ENCODE peak calls at places on chromosomes 1 and 21, in nine cellular contexts. One of them, this sample, is unnamed.

GRCh38 chr1:152871731-152872126 is 6.4 kb upstream of the SMCP start:
- DNase-seq in Caco-2: no peak
- DNase-seq in tibial nerve: no peak
- DNase-seq in colonic mucosa: no peak
- DNase-seq in MM.1S: peak; percentile 25
- DNase-seq in H1: no peak
- DNase-seq in omental fat pad: no peak
- DNase-seq in progenitor cell of endocrine pancreas: no peak
- DNase-seq in HFFc6: no peak
- DNase-seq in this sample: no peak

GRCh38 chr1:13965770-13966398 is 265.9 kb downstream of the PRDM2 start:
- DNase-seq in Caco-2: peak; percentile 46
- DNase-seq in tibial nerve: no peak
- DNase-seq in colonic mucosa: peak; percentile 40
- DNase-seq in MM.1S: peak; percentile 66
- DNase-seq in H1: peak; percentile 61
- DNase-seq in omental fat pad: no peak
- DNase-seq in progenitor cell of endocrine pancreas: peak; percentile 35
- DNase-seq in HFFc6: peak; percentile 11
- DNase-seq in this sample: peak; percentile 32

GRCh38 chr21:22691643-22692042 is 1693.4 kb downstream of the NCAM2 start:
- DNase-seq in Caco-2: no peak
- DNase-seq in tibial nerve: no peak
- DNase-seq in colonic mucosa: no peak
- DNase-seq in MM.1S: no peak
- DNase-seq in H1: no peak
- DNase-seq in omental fat pad: no peak
- DNase-seq in progenitor cell of endocrine pancreas: no peak
- DNase-seq in HFFc6: no peak
- DNase-seq in this sample: no peak

GRCh38 chr1:32508751-32509140 is 30.5 kb upstream of the ZBTB8A start:
- DNase-seq in Caco-2: no peak
- DNase-seq in tibial nerve: no peak
- DNase-seq in colonic mucosa: no peak
- DNase-seq in MM.1S: no peak
- DNase-seq in H1: no peak
- DNase-seq in omental fat pad: no peak
- DNase-seq in progenitor cell of endocrine pancreas: no peak
- DNase-seq in HFFc6: no peak
- DNase-seq in this sample: no peak

GRCh38 chr1:6141601-6142000 is 38.5 kb downstream of the CHD5 start:
- DNase-seq in Caco-2: no peak
- DNase-seq in tibial nerve: no peak
- DNase-seq in colonic mucosa: no peak
- DNase-seq in MM.1S: peak; percentile 53
- DNase-seq in H1: peak; percentile 67
- DNase-seq in omental fat pad: no peak
- DNase-seq in progenitor cell of endocrine pancreas: no peak
- DNase-seq in HFFc6: no peak
- DNase-seq in this sample: peak; percentile 14

GRCh38 chr1:3907031-3907534 is 7.0 kb upstream of the C1orf174 start:
- DNase-seq in Caco-2: no peak
- DNase-seq in tibial nerve: no peak
- DNase-seq in colonic mucosa: peak; percentile 39
- DNase-seq in MM.1S: no peak
- DNase-seq in H1: no peak
- DNase-seq in omental fat pad: no peak
- DNase-seq in progenitor cell of endocrine pancreas: no peak
- DNase-seq in HFFc6: no peak
- DNase-seq in this sample: no peak

GRCh38 chr1:57464756-57465155 is 40.9 kb upstream of the DAB1 start:
- DNase-seq in Caco-2: no peak
- DNase-seq in tibial nerve: no peak
- DNase-seq in colonic mucosa: no peak
- DNase-seq in MM.1S: no peak
- DNase-seq in H1: no peak
- DNase-seq in omental fat pad: no peak
- DNase-seq in progenitor cell of endocrine pancreas: no peak
- DNase-seq in HFFc6: no peak
- DNase-seq in this sample: no peak

GRCh38 chr1:30904962-30905335 is 3.6 kb downstream of the SDC3 start:
- DNase-seq in Caco-2: no peak
- DNase-seq in tibial nerve: no peak
- DNase-seq in colonic mucosa: no peak
- DNase-seq in MM.1S: no peak
- DNase-seq in H1: no peak
- DNase-seq in omental fat pad: no peak
- DNase-seq in progenitor cell of endocrine pancreas: no peak
- DNase-seq in HFFc6: no peak
- DNase-seq in this sample: no peak

GRCh38 chr21:38159355-38159754 is 97.4 kb upstream of the KCNJ15 start:
- DNase-seq in Caco-2: peak; percentile 66
- DNase-seq in tibial nerve: peak; percentile 24
- DNase-seq in colonic mucosa: peak; percentile 61
- DNase-seq in MM.1S: peak; percentile 87
- DNase-seq in H1: peak; percentile 72
- DNase-seq in omental fat pad: peak; percentile 52
- DNase-seq in progenitor cell of endocrine pancreas: peak; percentile 52
- DNase-seq in HFFc6: peak; percentile 63
- DNase-seq in this sample: peak; percentile 64

GRCh38 chr1:76547916-76548315 is 319.4 kb upstream of the ST6GALNAC5 start:
- DNase-seq in Caco-2: peak; percentile 45
- DNase-seq in tibial nerve: no peak
- DNase-seq in colonic mucosa: peak; percentile 58
- DNase-seq in MM.1S: no peak
- DNase-seq in H1: no peak
- DNase-seq in omental fat pad: no peak
- DNase-seq in progenitor cell of endocrine pancreas: no peak
- DNase-seq in HFFc6: no peak
- DNase-seq in this sample: no peak

GRCh38 chr1:152237093-152237492 is 13.1 kb upstream of the HRNR start:
- DNase-seq in Caco-2: no peak
- DNase-seq in tibial nerve: no peak
- DNase-seq in colonic mucosa: no peak
- DNase-seq in MM.1S: no peak
- DNase-seq in H1: no peak
- DNase-seq in omental fat pad: no peak
- DNase-seq in progenitor cell of endocrine pancreas: no peak
- DNase-seq in HFFc6: no peak
- DNase-seq in this sample: no peak

GRCh38 chr1:44857446-44857845 is 14.4 kb upstream of the PTCH2 start:
- DNase-seq in Caco-2: no peak
- DNase-seq in tibial nerve: no peak
- DNase-seq in colonic mucosa: no peak
- DNase-seq in MM.1S: no peak
- DNase-seq in H1: no peak
- DNase-seq in omental fat pad: no peak
- DNase-seq in progenitor cell of endocrine pancreas: no peak
- DNase-seq in HFFc6: no peak
- DNase-seq in this sample: no peak

GRCh38 chr1:108881369-108881768 is 4.6 kb downstream of the GPSM2 start:
- DNase-seq in Caco-2: no peak
- DNase-seq in tibial nerve: no peak
- DNase-seq in colonic mucosa: no peak
- DNase-seq in MM.1S: no peak
- DNase-seq in H1: no peak
- DNase-seq in omental fat pad: no peak
- DNase-seq in progenitor cell of endocrine pancreas: no peak
- DNase-seq in HFFc6: peak; percentile 27
- DNase-seq in this sample: no peak

GRCh38 chr21:34122047-34122446 is 48.7 kb downstream of the MRPS6 start:
- DNase-seq in Caco-2: no peak
- DNase-seq in tibial nerve: no peak
- DNase-seq in colonic mucosa: peak; percentile 53
- DNase-seq in MM.1S: no peak
- DNase-seq in H1: no peak
- DNase-seq in omental fat pad: no peak
- DNase-seq in progenitor cell of endocrine pancreas: no peak
- DNase-seq in HFFc6: no peak
- DNase-seq in this sample: no peak

GRCh38 chr1:232968965-232969364 is 18.6 kb downstream of the NTPCR start:
- DNase-seq in Caco-2: no peak
- DNase-seq in tibial nerve: no peak
- DNase-seq in colonic mucosa: no peak
- DNase-seq in MM.1S: no peak
- DNase-seq in H1: no peak
- DNase-seq in omental fat pad: no peak
- DNase-seq in progenitor cell of endocrine pancreas: no peak
- DNase-seq in HFFc6: no peak
- DNase-seq in this sample: no peak

GRCh38 chr1:23286401-23286800 is 57.7 kb downstream of the HNRNPR start:
- DNase-seq in Caco-2: no peak
- DNase-seq in tibial nerve: no peak
- DNase-seq in colonic mucosa: no peak
- DNase-seq in MM.1S: no peak
- DNase-seq in H1: no peak
- DNase-seq in omental fat pad: no peak
- DNase-seq in progenitor cell of endocrine pancreas: no peak
- DNase-seq in HFFc6: no peak
- DNase-seq in this sample: no peak

GRCh38 chr21:42258885-42259407 is 40.0 kb downstream of the ABCG1 start:
- DNase-seq in Caco-2: no peak
- DNase-seq in tibial nerve: no peak
- DNase-seq in colonic mucosa: no peak
- DNase-seq in MM.1S: no peak
- DNase-seq in H1: no peak
- DNase-seq in omental fat pad: no peak
- DNase-seq in progenitor cell of endocrine pancreas: no peak
- DNase-seq in HFFc6: no peak
- DNase-seq in this sample: no peak

GRCh38 chr1:195173753-195174152 is 1434.5 kb downstream of the KCNT2 start:
- DNase-seq in Caco-2: no peak
- DNase-seq in tibial nerve: no peak
- DNase-seq in colonic mucosa: no peak
- DNase-seq in MM.1S: no peak
- DNase-seq in H1: no peak
- DNase-seq in omental fat pad: no peak
- DNase-seq in progenitor cell of endocrine pancreas: no peak
- DNase-seq in HFFc6: no peak
- DNase-seq in this sample: no peak
- TF ChIP-seq CTCF in Caco-2: peak; percentile 4
- TF ChIP-seq CTCF in tibial nerve: no peak
- TF ChIP-seq CTCF in colonic mucosa: no peak
- TF ChIP-seq CTCF in MM.1S: peak; percentile 8
- TF ChIP-seq CTCF in H1: no peak
- TF ChIP-seq CTCF in omental fat pad: no peak
- TF ChIP-seq CTCF in progenitor cell of endocrine pancreas: no peak
- TF ChIP-seq CTCF in HFFc6: no peak
- TF ChIP-seq CTCF in this sample: no peak

DNA sequence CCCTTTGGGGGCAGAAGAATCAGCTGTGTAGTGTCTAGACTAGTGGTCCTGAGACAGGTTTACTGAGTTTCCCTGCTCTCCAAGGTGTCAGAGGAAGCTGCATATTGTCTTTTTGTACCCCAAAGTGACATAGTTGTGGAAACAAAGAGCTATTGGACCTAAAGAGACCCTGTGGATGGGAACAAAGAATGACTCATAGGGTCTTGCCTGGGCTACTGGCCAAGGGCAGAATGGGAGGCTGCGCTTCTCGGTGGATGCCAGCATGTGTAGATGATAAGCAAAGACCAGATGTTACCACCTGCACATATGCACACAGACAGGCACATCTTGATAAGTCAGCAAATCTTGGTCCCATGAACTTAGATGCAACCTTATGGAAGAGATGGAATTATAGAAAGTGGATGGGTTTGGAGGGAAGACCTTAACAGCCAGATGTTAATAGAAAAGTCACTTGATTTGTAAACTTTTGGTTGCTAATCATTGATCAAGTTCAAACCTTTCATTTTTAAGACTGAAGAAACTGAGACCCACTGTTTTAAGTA is 21.9 kb upstream of the CDC7 start:
- DNase-seq in Caco-2: no peak
- DNase-seq in tibial nerve: no peak
- DNase-seq in colonic mucosa: no peak
- DNase-seq in MM.1S: no peak
- DNase-seq in H1: no peak
- DNase-seq in omental fat pad: no peak
- DNase-seq in progenitor cell of endocrine pancreas: no peak
- DNase-seq in HFFc6: no peak
- DNase-seq in this sample: no peak
- TF ChIP-seq CTCF in Caco-2: no peak
- TF ChIP-seq CTCF in tibial nerve: no peak
- TF ChIP-seq CTCF in colonic mucosa: no peak
- TF ChIP-seq CTCF in MM.1S: no peak
- TF ChIP-seq CTCF in H1: no peak
- TF ChIP-seq CTCF in omental fat pad: no peak
- TF ChIP-seq CTCF in progenitor cell of endocrine pancreas: no peak
- TF ChIP-seq CTCF in HFFc6: no peak
- TF ChIP-seq CTCF in this sample: no peak

DNA sequence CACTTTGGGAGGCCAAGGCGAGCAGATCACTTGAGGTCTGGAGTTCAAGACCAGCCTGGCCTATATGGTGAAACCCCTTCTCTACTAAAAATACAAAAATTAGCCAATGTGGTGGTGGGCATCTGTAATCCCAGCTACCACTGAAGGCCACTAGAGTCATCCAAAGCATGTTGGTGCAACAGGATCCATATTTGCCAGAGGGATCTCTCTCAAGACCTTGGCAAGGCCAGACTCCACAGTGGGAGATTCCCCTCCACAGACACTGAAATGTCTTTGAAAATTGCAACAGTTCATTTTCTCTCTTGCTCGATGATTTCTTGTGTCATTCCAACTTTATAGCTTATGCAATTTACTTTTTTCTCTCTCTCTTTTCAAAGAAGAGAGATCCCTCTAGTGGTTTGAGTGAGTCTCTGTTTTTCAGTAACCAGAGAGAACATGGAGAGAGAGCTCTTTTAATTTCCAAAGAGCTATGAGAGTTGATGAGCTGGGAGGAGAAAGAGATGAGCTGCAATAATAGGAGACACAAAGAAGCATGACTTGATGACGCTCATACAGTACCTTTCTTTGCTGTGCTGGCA is 176.8 kb upstream of the USP25 start:
- DNase-seq in Caco-2: no peak
- DNase-seq in tibial nerve: no peak
- DNase-seq in colonic mucosa: no peak
- DNase-seq in MM.1S: no peak
- DNase-seq in H1: no peak
- DNase-seq in omental fat pad: no peak
- DNase-seq in progenitor cell of endocrine pancreas: no peak
- DNase-seq in HFFc6: peak; percentile 10
- DNase-seq in this sample: no peak
- TF ChIP-seq CTCF in Caco-2: peak; percentile 47
- TF ChIP-seq CTCF in tibial nerve: peak; percentile 29
- TF ChIP-seq CTCF in colonic mucosa: peak; percentile 27
- TF ChIP-seq CTCF in MM.1S: peak; percentile 19
- TF ChIP-seq CTCF in H1: no peak
- TF ChIP-seq CTCF in omental fat pad: no peak
- TF ChIP-seq CTCF in progenitor cell of endocrine pancreas: peak; percentile 44
- TF ChIP-seq CTCF in HFFc6: peak; percentile 72
- TF ChIP-seq CTCF in this sample: no peak

DNA sequence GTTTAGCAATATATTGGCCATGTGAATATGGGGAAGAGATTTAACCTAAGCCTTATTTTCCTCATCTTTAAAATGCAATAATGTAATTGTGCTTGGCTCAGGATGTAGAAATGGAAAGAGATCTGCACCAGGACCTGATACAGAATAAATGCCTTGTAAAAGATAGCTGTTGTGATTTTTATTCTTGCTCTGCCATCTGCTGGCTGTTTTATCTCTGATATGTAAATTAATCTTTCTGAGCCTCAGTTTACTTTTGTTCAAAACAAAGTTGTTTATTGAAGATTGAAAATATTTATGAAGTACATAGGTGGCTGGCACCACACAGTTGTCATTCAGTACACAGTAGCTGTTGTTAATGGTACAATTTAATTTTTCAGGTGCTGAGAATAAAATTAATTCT is 21.9 kb downstream of the ZYG11B start:
- DNase-seq in Caco-2: no peak
- DNase-seq in tibial nerve: no peak
- DNase-seq in colonic mucosa: no peak
- DNase-seq in MM.1S: no peak
- DNase-seq in H1: no peak
- DNase-seq in omental fat pad: no peak
- DNase-seq in progenitor cell of endocrine pancreas: no peak
- DNase-seq in HFFc6: no peak
- DNase-seq in this sample: no peak
- TF ChIP-seq CTCF in Caco-2: no peak
- TF ChIP-seq CTCF in tibial nerve: peak; percentile 14
- TF ChIP-seq CTCF in colonic mucosa: no peak
- TF ChIP-seq CTCF in MM.1S: peak; percentile 11
- TF ChIP-seq CTCF in H1: no peak
- TF ChIP-seq CTCF in omental fat pad: no peak
- TF ChIP-seq CTCF in progenitor cell of endocrine pancreas: no peak
- TF ChIP-seq CTCF in HFFc6: peak; percentile 61
- TF ChIP-seq CTCF in this sample: no peak